ENCODE peak calls at places on chromosomes 6 and 20, in five cellular contexts. Z is SK-N-SH, H is IMR-90, J is K562, W is GM12878. A is an unnamed sample.
A peak's percentile ranks its signal among the peaks of the same experiment; 100 is the strongest.

GRCh38 chr6:57432162-57432561 is 114.7 kb downstream of the PRIM2 start:
- DNase-seq in Z (no peak), H (peak; percentile 82), J (no peak), W (no peak), A (no peak)

GRCh38 chr20:8602389-8603116 is 466.3 kb upstream of the PLCB4 start:
- DNase-seq in Z (no peak), H (peak; percentile 16), J (no peak), W (peak; percentile 69), A (no peak)

GRCh38 chr6:78835817-78836216 is 31.5 kb upstream of the IRAK1BP1 start:
- DNase-seq in Z (no peak), H (peak; percentile 4), J (no peak), W (no peak), A (no peak)

GRCh38 chr20:35490736-35491181 is 35.4 kb downstream of the CEP250 start:
- DNase-seq in Z (no peak), H (no peak), J (no peak), W (peak; percentile 51), A (no peak)

GRCh38 chr6:27374824-27375612 is 13.5 kb upstream of the ZNF391 start:
- DNase-seq in Z (peak; percentile 83), H (peak; percentile 8), J (peak; percentile 92), W (no peak), A (no peak)

GRCh38 chr6:26031151-26031594 is 56.1 kb upstream of the HFE start:
- DNase-seq in Z (no peak), H (no peak), J (no peak), W (no peak), A (no peak)

GRCh38 chr6:92201618-92202017 is 1217.7 kb downstream of the EPHA7 start:
- DNase-seq in Z (no peak), H (no peak), J (no peak), W (no peak), A (no peak)

GRCh38 chr20:17504326-17504897 is 26.8 kb downstream of the BFSP1 start:
- DNase-seq in Z (peak; percentile 52), H (no peak), J (no peak), W (no peak), A (no peak)

GRCh38 chr20:43669332-43669731 is 2.4 kb downstream of the MYBL2 start:
- DNase-seq in Z (no peak), H (peak; percentile 62), J (no peak), W (no peak), A (peak; percentile 31)

GRCh38 chr20:60249436-60249835 is 291.2 kb downstream of the CDH26 start:
- DNase-seq in Z (no peak), H (peak; percentile 98), J (no peak), W (no peak), A (peak; percentile 61)

GRCh38 chr20:59016795-59017492 is 2.3 kb upstream of the TUBB1 start:
- DNase-seq in Z (no peak), H (no peak), J (no peak), W (no peak), A (no peak)

GRCh38 chr20:22999756-23000155 is 35.4 kb upstream of the SSTR4 start:
- DNase-seq in Z (no peak), H (peak; percentile 13), J (no peak), W (no peak), A (peak; percentile 84)

GRCh38 chr6:30127238-30128093 is 8.5 kb upstream of the TRIM40 start:
- DNase-seq in Z (no peak), H (no peak), J (no peak), W (no peak), A (no peak)

GRCh38 chr6:37451411-37452273 is 18.6 kb downstream of the CMTR1 start:
- DNase-seq in Z (peak; percentile 45), H (no peak), J (no peak), W (no peak), A (no peak)

GRCh38 chr6:29763491-29764289 is 40.5 kb downstream of the HLA-F start:
- DNase-seq in Z (no peak), H (peak; percentile 68), J (no peak), W (no peak), A (no peak)

GRCh38 chr20:1293641-1294379 is 27.7 kb downstream of the SNPH start:
- DNase-seq in Z (no peak), H (no peak), J (no peak), W (no peak), A (no peak)

GRCh38 chr6:104928141-104928540 is 28.8 kb upstream of the LIN28B start:
- DNase-seq in Z (no peak), H (no peak), J (no peak), W (no peak), A (no peak)

GRCh38 chr6:144352310-144352709 is 67.2 kb downstream of the UTRN start:
- DNase-seq in Z (no peak), H (no peak), J (no peak), W (no peak), A (no peak)

GRCh38 chr20:62367136-62367482 is at the start of gene LAMA5:
- DNase-seq in Z (peak; percentile 94), H (no peak), J (peak; percentile 87), W (no peak), A (no peak)

GRCh38 chr20:1800777-1801176 is 94.4 kb upstream of the SIRPA start:
- DNase-seq in Z (peak; percentile 43), H (peak; percentile 56), J (no peak), W (no peak), A (peak; percentile 56)

GRCh38 chr20:59253325-59253724 is 47.1 kb upstream of the EDN3 start:
- DNase-seq in Z (no peak), H (no peak), J (no peak), W (no peak), A (no peak)

GRCh38 chr6:113447088-113447831 is 409.9 kb upstream of the MARCKS start:
- DNase-seq in Z (no peak), H (peak; percentile 97), J (no peak), W (no peak), A (peak; percentile 29)
- TF ChIP-seq RCOR1 in Z (no peak), H (peak; percentile 52), J (no peak), W (no peak), A (no peak)

GRCh38 chr20:53676987-53677386 is 83.3 kb upstream of the ZNF217 start:
- DNase-seq in Z (no peak), H (no peak), J (no peak), W (no peak), A (no peak)
- TF ChIP-seq RCOR1 in Z (no peak), H (no peak), J (no peak), W (no peak), A (no peak)

GRCh38 chr6:33699739-33700138 is 11.8 kb downstream of the UQCC2 start:
- DNase-seq in Z (no peak), H (no peak), J (no peak), W (no peak), A (no peak)

GRCh38 chr6:33702345-33702977 is 9.0 kb downstream of the UQCC2 start:
- DNase-seq in Z (peak; percentile 74), H (peak; percentile 61), J (peak; percentile 55), W (no peak), A (peak; percentile 57)

GRCh38 chr6:33698494-33698893 is 13.0 kb downstream of the UQCC2 start:
- DNase-seq in Z (no peak), H (no peak), J (no peak), W (no peak), A (no peak)

GRCh38 chr6:33699131-33699530 is 12.4 kb downstream of the UQCC2 start:
- DNase-seq in Z (no peak), H (no peak), J (no peak), W (no peak), A (no peak)

GRCh38 chr6:33700391-33701050 is 11.0 kb downstream of the UQCC2 start:
- DNase-seq in Z (peak; percentile 62), H (peak; percentile 70), J (peak; percentile 77), W (no peak), A (peak; percentile 57)
- TF ChIP-seq RCOR1 in Z (no peak), H (no peak), J (no peak), W (no peak), A (no peak)

DNA sequence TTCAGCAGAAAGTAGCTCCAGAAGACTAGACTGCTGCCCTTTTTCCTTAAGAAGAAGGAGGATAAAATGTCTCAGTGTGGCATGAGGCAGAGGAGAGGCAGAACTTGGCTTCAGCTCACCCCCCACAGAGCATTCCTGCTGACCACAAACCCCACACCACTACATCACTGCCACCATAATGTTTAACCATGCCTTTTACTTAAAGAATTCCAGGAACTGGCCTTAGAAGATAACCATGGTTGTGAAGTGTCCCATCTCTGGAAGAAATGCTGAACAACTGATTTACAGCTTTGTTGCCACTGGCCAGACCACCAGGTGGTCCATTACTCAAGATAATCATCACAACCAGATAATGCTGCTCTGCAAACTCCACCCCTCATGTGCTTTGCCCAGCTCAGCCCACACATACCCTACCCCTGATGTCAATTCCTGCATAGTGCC is 154.1 kb downstream of the CD24 start:
- DNase-seq in Z (no peak), H (peak; percentile 0), J (peak; percentile 73), W (no peak), A (peak; percentile 73)
- TF ChIP-seq RCOR1 in Z (no peak), H (no peak), J (peak; percentile 89), W (no peak), A (no peak)

GRCh38 chr6:135905604-135906300 is 54.3 kb downstream of the PDE7B start:
- DNase-seq in Z (no peak), H (no peak), J (no peak), W (no peak), A (no peak)
- TF ChIP-seq RCOR1 in Z (no peak), H (no peak), J (no peak), W (no peak), A (no peak)

DNA sequence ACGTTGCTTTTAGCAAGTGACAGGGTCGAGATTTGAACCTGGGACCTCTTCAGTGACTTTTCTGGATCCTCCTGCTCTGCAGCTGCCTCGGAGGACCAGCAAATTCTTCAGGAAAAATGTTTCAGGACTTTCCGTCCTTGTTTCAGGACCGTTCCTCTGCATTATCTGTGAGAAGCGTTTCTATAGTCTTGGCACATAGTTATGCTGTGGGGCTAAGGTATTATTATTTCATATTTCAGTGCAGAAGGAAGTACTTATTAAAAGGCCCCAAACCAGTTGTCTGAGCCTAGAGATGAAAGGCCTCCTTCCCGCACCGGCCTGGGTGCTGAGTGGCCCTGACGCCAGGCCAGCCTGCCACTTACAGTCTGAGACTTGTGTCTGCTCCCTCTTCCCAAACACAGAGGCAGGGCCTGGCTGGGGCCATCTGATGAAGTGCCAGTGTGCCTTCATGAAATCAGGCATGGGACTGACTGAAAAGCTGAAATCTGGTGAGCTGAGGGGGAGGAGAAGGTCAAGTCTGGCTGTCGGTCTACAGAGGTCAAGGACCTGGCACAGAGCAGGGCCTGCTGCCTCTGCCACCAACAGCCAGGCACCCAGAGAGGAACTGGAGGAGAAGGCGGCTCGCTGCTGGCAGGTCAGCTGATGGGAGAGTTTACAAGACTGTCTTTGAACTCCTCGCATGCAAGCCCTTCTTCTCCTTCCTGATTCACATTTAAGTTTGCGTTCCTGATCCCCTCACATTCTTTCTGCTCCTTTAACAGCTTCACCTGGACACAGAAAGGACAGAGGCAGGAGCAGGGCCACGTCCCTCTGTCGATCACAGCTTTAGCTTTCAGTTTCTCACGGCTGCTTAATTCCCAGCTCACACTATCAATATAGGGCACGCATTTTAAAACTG is 8.9 kb upstream of the QKI start:
- DNase-seq in Z (peak; percentile 51), H (no peak), J (no peak), W (no peak), A (no peak)
- TF ChIP-seq RCOR1 in Z (no peak), H (no peak), J (no peak), W (no peak), A (no peak)

DNA sequence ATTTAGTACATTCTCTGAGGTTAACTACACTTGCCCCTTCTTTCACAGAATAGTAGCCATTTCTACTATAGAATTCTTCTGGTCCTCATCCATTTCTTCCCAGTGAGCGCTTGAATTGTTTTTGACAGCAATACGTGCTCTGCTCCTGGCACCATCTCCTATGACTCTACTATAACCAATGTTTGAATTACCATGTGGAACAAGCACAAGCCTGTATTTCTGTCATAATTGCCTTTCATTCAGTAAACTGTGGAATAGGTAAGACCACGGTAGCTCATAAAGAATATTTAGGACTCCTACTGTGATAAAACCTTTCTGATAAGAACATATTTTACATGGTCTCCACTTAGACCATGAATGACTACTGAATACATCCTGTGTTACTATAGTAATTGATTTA is 435.4 kb upstream of the NRSN1 start:
- DNase-seq in Z (no peak), H (no peak), J (no peak), W (no peak), A (no peak)
- TF ChIP-seq RCOR1 in Z (no peak), H (no peak), J (no peak), W (no peak), A (no peak)

A was measured in A549.